ENCODE peak calls at places on chromosomes 1 and 21, in five cellular contexts. O is effector memory CD4-positive, alpha-beta T cell; L is IMR-90; S is NCI-H510A; K is endothelial cell of umbilical vein. Z is an unnamed sample.

GRCh38 chr1:231188768-231189167 is 26.9 kb downstream of the TRIM67 start:
- DNase-seq in O (no peak), L (no peak), S (no peak), K (no peak), Z (no peak)

GRCh38 chr1:226092955-226093354 is 30.4 kb downstream of the H3-3A start:
- DNase-seq in O (no peak), L (peak; percentile 51), S (no peak), K (no peak), Z (no peak)

GRCh38 chr1:168271636-168272035 is 9.0 kb upstream of the TBX19 start:
- DNase-seq in O (no peak), L (no peak), S (no peak), K (no peak), Z (no peak)

GRCh38 chr1:248140846-248141245 is 4.1 kb upstream of the OR2M5 start:
- DNase-seq in O (no peak), L (no peak), S (no peak), K (no peak), Z (no peak)

GRCh38 chr1:54297596-54298283 is 97.8 kb downstream of the MRPL37 start:
- DNase-seq in O (no peak), L (no peak), S (no peak), K (peak; percentile 23), Z (no peak)

GRCh38 chr1:240385985-240386978 is 225.7 kb downstream of the GREM2 start:
- DNase-seq in O (no peak), L (peak; percentile 94), S (no peak), K (no peak), Z (no peak)

GRCh38 chr1:175840787-175841186 is 97.4 kb upstream of the TNR start:
- DNase-seq in O (no peak), L (no peak), S (no peak), K (no peak), Z (no peak)

GRCh38 chr1:179955318-179955638 is 668 bp downstream of the CEP350 start:
- DNase-seq in O (no peak), L (peak; percentile 5), S (no peak), K (peak; percentile 49), Z (no peak)

GRCh38 chr1:119409731-119410130 is 5.2 kb upstream of the HSD3B2 start:
- DNase-seq in O (no peak), L (peak; percentile 11), S (no peak), K (no peak), Z (no peak)

GRCh38 chr21:29943885-29944284 is 4.1 kb upstream of the GRIK1 start:
- DNase-seq in O (no peak), L (no peak), S (no peak), K (no peak), Z (no peak)

GRCh38 chr1:52601519-52601918 is 652 bp upstream of the GPX7 start:
- DNase-seq in O (no peak), L (no peak), S (no peak), K (no peak), Z (no peak)

GRCh38 chr1:225890346-225891228 is 1.6 kb upstream of the LEFTY1 start:
- DNase-seq in O (no peak), L (no peak), S (no peak), K (no peak), Z (no peak)

GRCh38 chr1:227547604-227548397 is 15.6 kb upstream of the ZNF678 start:
- DNase-seq in O (no peak), L (no peak), S (no peak), K (no peak), Z (no peak)

GRCh38 chr1:241548008-241548407 is 15.8 kb downstream of the KMO start:
- DNase-seq in O (no peak), L (no peak), S (no peak), K (no peak), Z (no peak)

GRCh38 chr1:119040906-119041305 is 52.8 kb upstream of the TBX15 start:
- DNase-seq in O (no peak), L (peak; percentile 68), S (no peak), K (no peak), Z (no peak)

GRCh38 chr1:17909634-17910033 is 154.5 kb downstream of the ACTL8 start:
- DNase-seq in O (no peak), L (peak; percentile 24), S (no peak), K (no peak), Z (no peak)

GRCh38 chr1:179164494-179164893 is 65.0 kb downstream of the ABL2 start:
- DNase-seq in O (no peak), L (peak; percentile 84), S (no peak), K (peak; percentile 52), Z (no peak)

GRCh38 chr1:53888716-53889115 is 881 bp downstream of the YIPF1 start:
- DNase-seq in O (no peak), L (no peak), S (no peak), K (peak; percentile 41), Z (no peak)

GRCh38 chr21:38869946-38870345 is 64.2 kb downstream of the ETS2 start:
- DNase-seq in O (no peak), L (peak; percentile 71), S (peak; percentile 70), K (no peak), Z (no peak)

GRCh38 chr1:21294266-21295058 is 4.2 kb upstream of the ECE1 start:
- DNase-seq in O (peak; percentile 84), L (no peak), S (no peak), K (no peak), Z (no peak)

GRCh38 chr21:39564200-39564599 is 48.5 kb upstream of the B3GALT5 start:
- DNase-seq in O (no peak), L (no peak), S (no peak), K (no peak), Z (no peak)

GRCh38 chr1:34529935-34530859 is 224.7 kb upstream of the GJB5 start:
- DNase-seq in O (no peak), L (no peak), S (no peak), K (no peak), Z (no peak)

GRCh38 chr1:114152211-114153050 is 1.2 kb downstream of the SYT6 start:
- DNase-seq in O (no peak), L (peak; percentile 24), S (peak; percentile 29), K (peak; percentile 28), Z (no peak)

GRCh38 chr1:211630236-211631081 is 45.0 kb downstream of the NEK2 start:
- DNase-seq in O (no peak), L (no peak), S (peak; percentile 26), K (no peak), Z (no peak)

GRCh38 chr1:18907021-18907913 is 4.9 kb upstream of the ALDH4A1 start:
- DNase-seq in O (peak; percentile 53), L (peak; percentile 64), S (no peak), K (peak; percentile 79), Z (no peak)

GRCh38 chr1:9922342-9922741 is 12.3 kb upstream of the CTNNBIP1 start:
- DNase-seq in O (no peak), L (no peak), S (no peak), K (no peak), Z (no peak)

GRCh38 chr1:171912509-171913185 is 71.3 kb downstream of the DNM3 start:
- DNase-seq in O (no peak), L (no peak), S (no peak), K (no peak), Z (no peak)

GRCh38 chr21:31476551-31477120 is 132.6 kb upstream of the TIAM1 start:
- DNase-seq in O (no peak), L (no peak), S (no peak), K (no peak), Z (no peak)

GRCh38 chr1:227734546-227734857 is 600 bp downstream of the JMJD4 start:
- DNase-seq in O (no peak), L (no peak), S (no peak), K (no peak), Z (no peak)

GRCh38 chr21:32307706-32308105 is 9.1 kb downstream of the MRAP start:
- DNase-seq in O (no peak), L (peak; percentile 55), S (no peak), K (no peak), Z (no peak)

Z was measured in pulmonary artery endothelial cell.